ENCODE peak calls at places on chromosomes 2 and 18, in ten cellular contexts. Q is D341Med; P is heart right ventricle; Z is effector memory CD8-positive, alpha-beta T cell; H is GM03348; W is HepG2; J is hypothalamus; E is stimulated activated CD4-positive, alpha-beta T cell treated with anti-CD3 and anti-CD28 coated beads, Interleukin-4, amount 100 ng/mL, for 24 hours; K is NCI-H2171 treated with DMSO at 0.1 percent for 48 hours; M is C1 segment of cervical spinal cord. O is an unnamed sample.

GRCh38 chr18:13613591-13614317 is 112.6 kb downstream of the FAM210A start:
- DNase-seq in Q (no peak), P (no peak), Z (no peak), H (no peak), W (no peak), J (no peak), E (no peak), K (no peak), M (no peak), O (no peak)

GRCh38 chr18:75364512-75364911 is 63.0 kb downstream of the SMIM21 start:
- DNase-seq in Q (no peak), P (peak), Z (no peak), H (no peak), W (no peak), J (no peak), E (no peak), K (no peak), M (no peak), O (no peak)

GRCh38 chr18:12944724-12945123 is 3.1 kb upstream of the SEH1L start:
- DNase-seq in Q (no peak), P (peak), Z (no peak), H (peak), W (no peak), J (no peak), E (no peak), K (no peak), M (no peak), O (no peak)

GRCh38 chr2:24594283-24594682 is 103.2 kb downstream of the NCOA1 start:
- DNase-seq in Q (no peak), P (no peak), Z (no peak), H (no peak), W (no peak), J (no peak), E (no peak), K (no peak), M (no peak), O (no peak)

GRCh38 chr2:237616373-237617304 is 10.7 kb upstream of the LRRFIP1 start:
- DNase-seq in Q (no peak), P (no peak), Z (no peak), H (peak), W (no peak), J (no peak), E (no peak), K (no peak), M (no peak), O (no peak)

GRCh38 chr2:110773470-110773921 is 41.1 kb downstream of the ACOXL start:
- DNase-seq in Q (no peak), P (peak), Z (no peak), H (no peak), W (peak), J (no peak), E (no peak), K (no peak), M (no peak), O (peak)

GRCh38 chr2:19745318-19746136 is 156.3 kb downstream of the TTC32 start:
- DNase-seq in Q (no peak), P (no peak), Z (no peak), H (no peak), W (no peak), J (no peak), E (no peak), K (no peak), M (no peak), O (no peak)

GRCh38 chr2:187299122-187299906 is 148.7 kb downstream of the CALCRL start:
- DNase-seq in Q (no peak), P (no peak), Z (no peak), H (peak), W (no peak), J (no peak), E (no peak), K (no peak), M (no peak), O (no peak)

GRCh38 chr2:98378901-98379300 is 32.6 kb downstream of the CNGA3 start:
- DNase-seq in Q (no peak), P (peak), Z (no peak), H (peak), W (no peak), J (no peak), E (no peak), K (no peak), M (no peak), O (no peak)

GRCh38 chr2:55431982-55432627 is 12.4 kb upstream of the CCDC88A start:
- DNase-seq in Q (peak), P (no peak), Z (no peak), H (peak), W (peak), J (no peak), E (no peak), K (peak), M (no peak), O (peak)

GRCh38 chr18:43422483-43422882 is 145.2 kb upstream of the SYT4 start:
- DNase-seq in Q (peak), P (no peak), Z (no peak), H (no peak), W (no peak), J (no peak), E (no peak), K (peak), M (no peak), O (peak)

GRCh38 chr2:124476291-124476690 is 451.2 kb downstream of the CNTNAP5 start:
- DNase-seq in Q (no peak), P (no peak), Z (no peak), H (no peak), W (peak), J (no peak), E (no peak), K (no peak), M (no peak), O (peak)

GRCh38 chr2:196592912-196593881 is 46.3 kb upstream of the CCDC150 start:
- DNase-seq in Q (peak), P (peak), Z (no peak), H (peak), W (no peak), J (no peak), E (no peak), K (peak), M (peak), O (peak)

GRCh38 chr18:47490882-47491281 is 239.4 kb upstream of the SKOR2 start:
- DNase-seq in Q (no peak), P (no peak), Z (no peak), H (no peak), W (no peak), J (no peak), E (no peak), K (no peak), M (no peak), O (no peak)

GRCh38 chr2:150788741-150789140 is 301.3 kb upstream of the RND3 start:
- DNase-seq in Q (no peak), P (no peak), Z (no peak), H (no peak), W (no peak), J (no peak), E (no peak), K (no peak), M (no peak), O (no peak)

GRCh38 chr2:239139566-239139965 is 261.3 kb downstream of the HDAC4 start:
- DNase-seq in Q (no peak), P (no peak), Z (no peak), H (no peak), W (no peak), J (no peak), E (no peak), K (no peak), M (no peak), O (no peak)

GRCh38 chr18:2952605-2953004 is 60.3 kb downstream of the LPIN2 start:
- DNase-seq in Q (no peak), P (no peak), Z (no peak), H (no peak), W (no peak), J (no peak), E (no peak), K (no peak), M (no peak), O (no peak)

GRCh38 chr2:1047485-1047884 is 96.8 kb downstream of the SNTG2 start:
- DNase-seq in Q (no peak), P (no peak), Z (no peak), H (peak), W (peak), J (no peak), E (no peak), K (no peak), M (no peak), O (no peak)

GRCh38 chr2:177118636-177119035 is 94.0 kb upstream of the HNRNPA3 start:
- DNase-seq in Q (no peak), P (no peak), Z (no peak), H (no peak), W (no peak), J (no peak), E (no peak), K (peak), M (no peak), O (peak)

GRCh38 chr2:238330391-238330790 is 10.1 kb downstream of the TRAF3IP1 start:
- DNase-seq in Q (no peak), P (no peak), Z (no peak), H (no peak), W (no peak), J (no peak), E (no peak), K (no peak), M (no peak), O (no peak)

GRCh38 chr18:31685097-31686082 is 1.0 kb upstream of the B4GALT6 start:
- DNase-seq in Q (peak), P (peak), Z (peak), H (peak), W (peak), J (peak), E (peak), K (peak), M (peak), O (peak)

GRCh38 chr2:30428034-30428662 is 18.9 kb upstream of the LCLAT1 start:
- DNase-seq in Q (no peak), P (no peak), Z (no peak), H (no peak), W (no peak), J (no peak), E (no peak), K (no peak), M (no peak), O (no peak)

GRCh38 chr18:62663731-62664336 is 51.5 kb upstream of the PHLPP1 start:
- DNase-seq in Q (no peak), P (peak), Z (no peak), H (peak), W (no peak), J (no peak), E (no peak), K (no peak), M (no peak), O (peak)

GRCh38 chr2:23579674-23580073 is 194.7 kb downstream of the KLHL29 start:
- DNase-seq in Q (no peak), P (no peak), Z (no peak), H (no peak), W (no peak), J (no peak), E (no peak), K (no peak), M (no peak), O (no peak)

GRCh38 chr2:64295326-64296149 is 151.3 kb upstream of the PELI1 start:
- DNase-seq in Q (no peak), P (no peak), Z (no peak), H (no peak), W (no peak), J (no peak), E (peak), K (no peak), M (no peak), O (no peak)

GRCh38 chr2:3476386-3477033 is 42.8 kb downstream of the ADI1 start:
- DNase-seq in Q (no peak), P (no peak), Z (no peak), H (no peak), W (peak), J (no peak), E (no peak), K (no peak), M (peak), O (no peak)

GRCh38 chr2:39730685-39731302 is 48.3 kb downstream of the THUMPD2 start:
- DNase-seq in Q (peak), P (no peak), Z (no peak), H (no peak), W (peak), J (no peak), E (no peak), K (peak), M (no peak), O (peak)

GRCh38 chr2:31736695-31737454 is 156.1 kb upstream of the SRD5A2 start:
- DNase-seq in Q (no peak), P (no peak), Z (no peak), H (no peak), W (peak), J (no peak), E (no peak), K (no peak), M (no peak), O (no peak)

GRCh38 chr2:168215813-168216212 is 31.6 kb downstream of the STK39 start:
- DNase-seq in Q (no peak), P (no peak), Z (no peak), H (peak), W (no peak), J (no peak), E (no peak), K (no peak), M (no peak), O (no peak)

GRCh38 chr2:11566383-11566782 is 32.5 kb downstream of the GREB1 start:
- DNase-seq in Q (no peak), P (no peak), Z (no peak), H (no peak), W (no peak), J (no peak), E (no peak), K (no peak), M (no peak), O (no peak)

O was measured in hepatocyte.